ENCODE peak calls at places on chromosomes 6 and 20, in ten cellular contexts. P, C, H, V, K, G, Q, T, F and N are unnamed samples.

GRCh38 chr20:19453781-19454310 is 241.4 kb downstream of the SLC24A3 start:
- DNase-seq in P (no peak), C (no peak), H (no peak), V (no peak), K (no peak), G (no peak), Q (no peak), T (no peak), F (peak; percentile 61), N (no peak)

GRCh38 chr20:8267009-8267408 is 134.9 kb downstream of the PLCB1 start:
- DNase-seq in P (no peak), C (no peak), H (no peak), V (no peak), K (no peak), G (no peak), Q (no peak), T (no peak), F (no peak), N (no peak)

GRCh38 chr6:13357551-13358075 is 29.3 kb upstream of the TBC1D7 start:
- DNase-seq in P (no peak), C (no peak), H (no peak), V (no peak), K (no peak), G (peak; percentile 52), Q (peak; percentile 55), T (no peak), F (peak; percentile 20), N (no peak)

GRCh38 chr6:45548657-45549515 is 171.2 kb upstream of the SUPT3H start:
- DNase-seq in P (no peak), C (no peak), H (no peak), V (no peak), K (no peak), G (no peak), Q (peak; percentile 56), T (no peak), F (no peak), N (no peak)

GRCh38 chr6:89067796-89068195 is 12.8 kb upstream of the PNRC1 start:
- DNase-seq in P (no peak), C (no peak), H (no peak), V (no peak), K (no peak), G (no peak), Q (peak; percentile 26), T (no peak), F (no peak), N (no peak)

GRCh38 chr20:33947709-33948295 is 45.9 kb upstream of the RALY start:
- DNase-seq in P (no peak), C (no peak), H (no peak), V (peak; percentile 88), K (peak; percentile 83), G (no peak), Q (peak; percentile 54), T (peak; percentile 70), F (peak; percentile 35), N (no peak)

GRCh38 chr20:32678948-32679347 is 5.2 kb upstream of the C20orf203 start:
- DNase-seq in P (no peak), C (no peak), H (peak; percentile 90), V (no peak), K (no peak), G (no peak), Q (peak; percentile 84), T (no peak), F (no peak), N (no peak)

GRCh38 chr6:112153926-112154621 is 66.7 kb downstream of the FAM229B start:
- DNase-seq in P (no peak), C (no peak), H (no peak), V (peak; percentile 18), K (no peak), G (no peak), Q (peak; percentile 87), T (no peak), F (peak; percentile 88), N (no peak)

GRCh38 chr20:8168785-8169288 is 36.8 kb downstream of the PLCB1 start:
- DNase-seq in P (no peak), C (no peak), H (no peak), V (no peak), K (no peak), G (no peak), Q (no peak), T (no peak), F (no peak), N (no peak)

GRCh38 chr20:39264506-39265172 is 302.5 kb downstream of the DHX35 start:
- DNase-seq in P (peak; percentile 82), C (peak; percentile 40), H (peak; percentile 65), V (peak; percentile 71), K (peak; percentile 58), G (no peak), Q (peak; percentile 87), T (peak; percentile 67), F (peak; percentile 59), N (no peak)

GRCh38 chr6:11575408-11576033 is 38.0 kb downstream of the TMEM170B start:
- DNase-seq in P (no peak), C (peak; percentile 56), H (no peak), V (peak; percentile 84), K (peak; percentile 84), G (no peak), Q (peak; percentile 83), T (peak; percentile 94), F (peak; percentile 93), N (no peak)

GRCh38 chr6:164013480-164014208 is 599.1 kb downstream of the QKI start:
- DNase-seq in P (no peak), C (no peak), H (no peak), V (no peak), K (no peak), G (no peak), Q (peak; percentile 61), T (no peak), F (no peak), N (no peak)

GRCh38 chr20:47521059-47521808 is 19.5 kb downstream of the NCOA3 start:
- DNase-seq in P (peak; percentile 69), C (no peak), H (no peak), V (peak; percentile 45), K (no peak), G (no peak), Q (no peak), T (peak; percentile 25), F (no peak), N (no peak)

GRCh38 chr20:58553166-58553696 is 38.0 kb upstream of the APCDD1L start:
- DNase-seq in P (no peak), C (no peak), H (no peak), V (no peak), K (no peak), G (no peak), Q (no peak), T (no peak), F (no peak), N (no peak)